ENCODE peak calls at places on chromosomes 4 and X, in six cellular contexts. One of them, this sample, is unnamed.

GRCh38 chr4:183674153-183674552 is 15.1 kb downstream of the TRAPPC11 start:
- DNase-seq in epithelial cell of esophagus: no peak
- DNase-seq in brain microvascular endothelial cell: no peak
- DNase-seq in HFF-Myc: no peak
- DNase-seq in mammary epithelial cell: no peak
- DNase-seq in Peyer's patch: no peak
- DNase-seq in this sample: no peak

GRCh38 chrX:114152130-114152529 is 431.8 kb upstream of the HTR2C start:
- DNase-seq in epithelial cell of esophagus: peak; percentile 86
- DNase-seq in brain microvascular endothelial cell: peak; percentile 46
- DNase-seq in HFF-Myc: no peak
- DNase-seq in mammary epithelial cell: peak; percentile 25
- DNase-seq in Peyer's patch: no peak
- DNase-seq in this sample: peak; percentile 9

GRCh38 chrX:150845091-150845490 is 53.4 kb downstream of the CD99L2 start:
- DNase-seq in epithelial cell of esophagus: peak; percentile 24
- DNase-seq in brain microvascular endothelial cell: no peak
- DNase-seq in HFF-Myc: no peak
- DNase-seq in mammary epithelial cell: no peak
- DNase-seq in Peyer's patch: no peak
- DNase-seq in this sample: no peak

GRCh38 chr4:185721949-185722316 is 90.1 kb downstream of the SORBS2 start:
- DNase-seq in epithelial cell of esophagus: no peak
- DNase-seq in brain microvascular endothelial cell: peak; percentile 58
- DNase-seq in HFF-Myc: no peak
- DNase-seq in mammary epithelial cell: no peak
- DNase-seq in Peyer's patch: no peak
- DNase-seq in this sample: no peak

GRCh38 chrX:134603806-134604700 is 54.2 kb downstream of the PLAC1 start:
- DNase-seq in epithelial cell of esophagus: peak; percentile 71
- DNase-seq in brain microvascular endothelial cell: peak; percentile 75
- DNase-seq in HFF-Myc: peak; percentile 81
- DNase-seq in mammary epithelial cell: peak; percentile 74
- DNase-seq in Peyer's patch: no peak
- DNase-seq in this sample: peak; percentile 84

GRCh38 chr4:1245481-1246051 is 3.4 kb downstream of the CTBP1 start:
- DNase-seq in epithelial cell of esophagus: no peak
- DNase-seq in brain microvascular endothelial cell: no peak
- DNase-seq in HFF-Myc: no peak
- DNase-seq in mammary epithelial cell: no peak
- DNase-seq in Peyer's patch: no peak
- DNase-seq in this sample: no peak

GRCh38 chrX:39144965-39145364 is 343.7 kb downstream of the MID1IP1 start:
- DNase-seq in epithelial cell of esophagus: no peak
- DNase-seq in brain microvascular endothelial cell: no peak
- DNase-seq in HFF-Myc: no peak
- DNase-seq in mammary epithelial cell: no peak
- DNase-seq in Peyer's patch: peak; percentile 33
- DNase-seq in this sample: no peak

GRCh38 chr4:57131849-57132745 is 21.9 kb upstream of the IGFBP7 start:
- DNase-seq in epithelial cell of esophagus: peak; percentile 60
- DNase-seq in brain microvascular endothelial cell: no peak
- DNase-seq in HFF-Myc: no peak
- DNase-seq in mammary epithelial cell: peak; percentile 57
- DNase-seq in Peyer's patch: no peak
- DNase-seq in this sample: peak; percentile 24

GRCh38 chrX:44675364-44676024 is 132.8 kb upstream of the FUNDC1 start:
- DNase-seq in epithelial cell of esophagus: peak; percentile 97
- DNase-seq in brain microvascular endothelial cell: peak; percentile 45
- DNase-seq in HFF-Myc: peak; percentile 73
- DNase-seq in mammary epithelial cell: peak; percentile 98
- DNase-seq in Peyer's patch: no peak
- DNase-seq in this sample: peak; percentile 91

GRCh38 chr4:66572949-66573348 is 902.7 kb upstream of the EPHA5 start:
- DNase-seq in epithelial cell of esophagus: peak; percentile 70
- DNase-seq in brain microvascular endothelial cell: peak; percentile 70
- DNase-seq in HFF-Myc: no peak
- DNase-seq in mammary epithelial cell: peak; percentile 58
- DNase-seq in Peyer's patch: no peak
- DNase-seq in this sample: peak; percentile 2

GRCh38 chr4:95289028-95289634 is 259.6 kb downstream of the UNC5C start:
- DNase-seq in epithelial cell of esophagus: peak; percentile 55
- DNase-seq in brain microvascular endothelial cell: peak; percentile 75
- DNase-seq in HFF-Myc: no peak
- DNase-seq in mammary epithelial cell: peak; percentile 72
- DNase-seq in Peyer's patch: no peak
- DNase-seq in this sample: no peak

GRCh38 chrX:1451676-1452496 is 823 bp downstream of the ASMTL start:
- DNase-seq in epithelial cell of esophagus: no peak
- DNase-seq in brain microvascular endothelial cell: no peak
- DNase-seq in HFF-Myc: no peak
- DNase-seq in mammary epithelial cell: no peak
- DNase-seq in Peyer's patch: peak; percentile 15
- DNase-seq in this sample: no peak

GRCh38 chrX:44884944-44885343 is 12.0 kb downstream of the KDM6A start:
- DNase-seq in epithelial cell of esophagus: no peak
- DNase-seq in brain microvascular endothelial cell: no peak
- DNase-seq in HFF-Myc: no peak
- DNase-seq in mammary epithelial cell: no peak
- DNase-seq in Peyer's patch: no peak
- DNase-seq in this sample: no peak

GRCh38 chr4:15037923-15038541 is 35.8 kb downstream of the CPEB2 start:
- DNase-seq in epithelial cell of esophagus: no peak
- DNase-seq in brain microvascular endothelial cell: no peak
- DNase-seq in HFF-Myc: no peak
- DNase-seq in mammary epithelial cell: no peak
- DNase-seq in Peyer's patch: no peak
- DNase-seq in this sample: no peak

GRCh38 chrX:50920132-50920531 is 9.6 kb downstream of the BMP15 start:
- DNase-seq in epithelial cell of esophagus: peak; percentile 41
- DNase-seq in brain microvascular endothelial cell: peak; percentile 9
- DNase-seq in HFF-Myc: no peak
- DNase-seq in mammary epithelial cell: peak; percentile 23
- DNase-seq in Peyer's patch: no peak
- DNase-seq in this sample: no peak

GRCh38 chr4:24174622-24175021 is 284.8 kb upstream of the PPARGC1A start:
- DNase-seq in epithelial cell of esophagus: peak; percentile 83
- DNase-seq in brain microvascular endothelial cell: no peak
- DNase-seq in HFF-Myc: no peak
- DNase-seq in mammary epithelial cell: no peak
- DNase-seq in Peyer's patch: no peak
- DNase-seq in this sample: peak; percentile 43

GRCh38 chrX:80266287-80266686 is 154.0 kb upstream of the TENT5D start:
- DNase-seq in epithelial cell of esophagus: no peak
- DNase-seq in brain microvascular endothelial cell: no peak
- DNase-seq in HFF-Myc: no peak
- DNase-seq in mammary epithelial cell: no peak
- DNase-seq in Peyer's patch: no peak
- DNase-seq in this sample: no peak

GRCh38 chrX:30992381-30992904 is 79.4 kb downstream of the FTHL17 start:
- DNase-seq in epithelial cell of esophagus: no peak
- DNase-seq in brain microvascular endothelial cell: peak; percentile 4
- DNase-seq in HFF-Myc: no peak
- DNase-seq in mammary epithelial cell: peak; percentile 35
- DNase-seq in Peyer's patch: no peak
- DNase-seq in this sample: no peak

GRCh38 chr4:3388461-3389185 is 53.1 kb upstream of the HGFAC start:
- DNase-seq in epithelial cell of esophagus: peak; percentile 85
- DNase-seq in brain microvascular endothelial cell: peak; percentile 87
- DNase-seq in HFF-Myc: peak; percentile 14
- DNase-seq in mammary epithelial cell: peak; percentile 84
- DNase-seq in Peyer's patch: peak; percentile 47
- DNase-seq in this sample: peak; percentile 89

GRCh38 chr4:154465085-154465484 is 26.5 kb downstream of the DCHS2 start:
- DNase-seq in epithelial cell of esophagus: peak; percentile 50
- DNase-seq in brain microvascular endothelial cell: no peak
- DNase-seq in HFF-Myc: no peak
- DNase-seq in mammary epithelial cell: peak; percentile 75
- DNase-seq in Peyer's patch: no peak
- DNase-seq in this sample: peak; percentile 41

GRCh38 chr4:138555584-138555983 is 313.4 kb upstream of the SLC7A11 start:
- DNase-seq in epithelial cell of esophagus: peak; percentile 25
- DNase-seq in brain microvascular endothelial cell: no peak
- DNase-seq in HFF-Myc: no peak
- DNase-seq in mammary epithelial cell: no peak
- DNase-seq in Peyer's patch: no peak
- DNase-seq in this sample: no peak

GRCh38 chr4:40455340-40455902 is 120.3 kb downstream of the CHRNA9 start:
- DNase-seq in epithelial cell of esophagus: peak; percentile 88
- DNase-seq in brain microvascular endothelial cell: no peak
- DNase-seq in HFF-Myc: no peak
- DNase-seq in mammary epithelial cell: peak; percentile 35
- DNase-seq in Peyer's patch: no peak
- DNase-seq in this sample: no peak

GRCh38 chr4:157196050-157196449 is 24.5 kb upstream of the GRIA2 start:
- DNase-seq in epithelial cell of esophagus: no peak
- DNase-seq in brain microvascular endothelial cell: no peak
- DNase-seq in HFF-Myc: no peak
- DNase-seq in mammary epithelial cell: no peak
- DNase-seq in Peyer's patch: no peak
- DNase-seq in this sample: no peak

GRCh38 chrX:12771445-12772069 is 19.7 kb upstream of the PRPS2 start:
- DNase-seq in epithelial cell of esophagus: peak; percentile 59
- DNase-seq in brain microvascular endothelial cell: peak; percentile 13
- DNase-seq in HFF-Myc: peak; percentile 7
- DNase-seq in mammary epithelial cell: no peak
- DNase-seq in Peyer's patch: peak; percentile 64
- DNase-seq in this sample: peak; percentile 15

GRCh38 chr4:1187182-1187581 is 14.8 kb upstream of the SPON2 start:
- DNase-seq in epithelial cell of esophagus: no peak
- DNase-seq in brain microvascular endothelial cell: no peak
- DNase-seq in HFF-Myc: no peak
- DNase-seq in mammary epithelial cell: peak; percentile 9
- DNase-seq in Peyer's patch: peak; percentile 26
- DNase-seq in this sample: no peak

GRCh38 chr4:98662055-98662453 is 3.6 kb upstream of the TSPAN5 start:
- DNase-seq in epithelial cell of esophagus: no peak
- DNase-seq in brain microvascular endothelial cell: no peak
- DNase-seq in HFF-Myc: no peak
- DNase-seq in mammary epithelial cell: no peak
- DNase-seq in Peyer's patch: no peak
- DNase-seq in this sample: no peak

GRCh38 chr4:98658287-98659105 is at the start of gene TSPAN5:
- DNase-seq in epithelial cell of esophagus: peak; percentile 88
- DNase-seq in brain microvascular endothelial cell: no peak
- DNase-seq in HFF-Myc: no peak
- DNase-seq in mammary epithelial cell: peak; percentile 80
- DNase-seq in Peyer's patch: peak; percentile 77
- DNase-seq in this sample: peak; percentile 89

GRCh38 chr4:98659106-98659592 is 738 bp upstream of the TSPAN5 start:
- DNase-seq in epithelial cell of esophagus: peak; percentile 22
- DNase-seq in brain microvascular endothelial cell: no peak
- DNase-seq in HFF-Myc: no peak
- DNase-seq in mammary epithelial cell: peak; percentile 35
- DNase-seq in Peyer's patch: no peak
- DNase-seq in this sample: no peak

GRCh38 chr4:98661356-98662054 is 3.1 kb upstream of the TSPAN5 start:
- DNase-seq in epithelial cell of esophagus: peak; percentile 96
- DNase-seq in brain microvascular endothelial cell: no peak
- DNase-seq in HFF-Myc: no peak
- DNase-seq in mammary epithelial cell: peak; percentile 69
- DNase-seq in Peyer's patch: no peak
- DNase-seq in this sample: peak; percentile 50

DNA sequence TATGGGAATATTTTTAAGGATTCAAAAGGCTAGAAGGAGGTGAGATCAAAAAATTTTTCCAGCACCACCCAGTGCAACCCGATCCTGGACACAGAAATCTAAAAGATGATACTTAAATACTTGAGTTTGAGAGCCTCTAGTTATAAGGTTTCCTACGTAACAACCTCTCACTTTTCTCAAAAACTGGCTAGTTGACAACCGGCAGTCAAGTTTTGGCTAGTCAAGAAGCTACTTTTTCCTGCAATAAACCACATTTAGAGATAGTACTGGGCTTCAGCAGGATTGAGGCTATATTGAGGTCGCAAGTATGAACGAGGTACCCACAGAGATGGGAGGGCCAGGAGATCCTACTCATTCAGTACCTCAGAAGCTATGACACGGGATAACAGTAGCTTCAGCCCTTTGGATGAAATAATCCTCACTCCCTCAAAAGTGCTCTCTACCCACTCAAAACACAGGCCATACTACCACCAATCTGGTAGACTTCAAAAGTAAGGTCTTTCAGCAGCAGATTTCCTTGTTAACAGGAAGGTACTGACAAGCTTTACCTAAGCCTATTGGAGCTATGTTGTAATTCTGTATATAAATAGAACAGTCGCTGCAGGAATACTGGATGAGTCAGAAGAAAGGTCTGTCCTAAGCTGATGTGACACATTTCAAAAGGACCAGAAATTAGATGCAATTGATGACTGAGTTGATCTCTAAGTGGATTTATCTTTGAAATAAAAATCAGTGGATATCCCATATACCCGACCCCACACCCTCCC is 1.5 kb upstream of the TSPAN5 start:
- DNase-seq in epithelial cell of esophagus: peak; percentile 84
- DNase-seq in brain microvascular endothelial cell: no peak
- DNase-seq in HFF-Myc: no peak
- DNase-seq in mammary epithelial cell: peak; percentile 48
- DNase-seq in Peyer's patch: no peak
- DNase-seq in this sample: peak; percentile 56
- H3K4me3 ChIP-seq in epithelial cell of esophagus: peak overlapping the region; percentile 66
- H3K4me3 ChIP-seq in brain microvascular endothelial cell: peak overlapping the region; percentile 93
- H3K4me3 ChIP-seq in HFF-Myc: peak overlapping the region; percentile 83
- H3K4me3 ChIP-seq in mammary epithelial cell: no peak overlapping the region
- H3K4me3 ChIP-seq in Peyer's patch: no peak overlapping the region
- H3K4me3 ChIP-seq in this sample: peak overlapping the region; percentile 88

DNA sequence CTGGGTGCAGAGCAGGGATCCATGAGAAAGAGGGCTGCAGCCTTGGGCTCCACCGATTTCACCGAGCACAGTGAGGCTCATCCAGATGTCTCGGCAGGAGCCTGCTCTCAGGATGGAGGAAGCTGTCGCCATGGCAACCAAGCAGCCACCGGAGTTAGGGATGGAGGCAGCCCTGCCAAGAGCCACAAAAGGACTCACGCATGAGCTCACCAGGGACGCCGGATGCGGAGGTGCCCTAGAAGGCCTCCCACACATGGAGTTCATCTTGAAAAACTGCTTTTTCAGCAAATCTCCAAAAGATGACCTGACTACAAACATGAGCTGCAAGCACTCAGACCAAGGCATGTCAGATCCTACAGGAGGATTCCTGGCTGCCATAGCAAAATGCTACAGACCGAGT is 90.7 kb downstream of the WFS1 start:
- DNase-seq in epithelial cell of esophagus: no peak
- DNase-seq in brain microvascular endothelial cell: no peak
- DNase-seq in HFF-Myc: no peak
- DNase-seq in mammary epithelial cell: no peak
- DNase-seq in Peyer's patch: no peak
- DNase-seq in this sample: peak; percentile 4
- TF ChIP-seq CTCF in epithelial cell of esophagus: no peak
- TF ChIP-seq CTCF in brain microvascular endothelial cell: no peak
- TF ChIP-seq CTCF in HFF-Myc: no peak
- TF ChIP-seq CTCF in mammary epithelial cell: no peak
- TF ChIP-seq CTCF in Peyer's patch: no peak
- TF ChIP-seq CTCF in this sample: no peak

GRCh38 chrX:132957211-132958085 is 981 bp downstream of the HS6ST2 start:
- DNase-seq in epithelial cell of esophagus: peak; percentile 48
- DNase-seq in brain microvascular endothelial cell: no peak
- DNase-seq in HFF-Myc: no peak
- DNase-seq in mammary epithelial cell: no peak
- DNase-seq in Peyer's patch: no peak
- DNase-seq in this sample: no peak
- H3K4me3 ChIP-seq in epithelial cell of esophagus: peak overlapping the region; percentile 46
- H3K4me3 ChIP-seq in brain microvascular endothelial cell: peak overlapping the region; percentile 39
- H3K4me3 ChIP-seq in HFF-Myc: no peak overlapping the region
- H3K4me3 ChIP-seq in mammary epithelial cell: no peak overlapping the region
- H3K4me3 ChIP-seq in Peyer's patch: peak overlapping the region; percentile 45
- H3K4me3 ChIP-seq in this sample: no peak overlapping the region

GRCh38 chr4:91965166-91965565 is 338.6 kb upstream of the GRID2 start:
- DNase-seq in epithelial cell of esophagus: peak; percentile 2
- DNase-seq in brain microvascular endothelial cell: no peak
- DNase-seq in HFF-Myc: no peak
- DNase-seq in mammary epithelial cell: no peak
- DNase-seq in Peyer's patch: no peak
- DNase-seq in this sample: no peak
- TF ChIP-seq CTCF in epithelial cell of esophagus: peak; percentile 35
- TF ChIP-seq CTCF in brain microvascular endothelial cell: no peak
- TF ChIP-seq CTCF in HFF-Myc: no peak
- TF ChIP-seq CTCF in mammary epithelial cell: peak; percentile 56
- TF ChIP-seq CTCF in Peyer's patch: no peak
- TF ChIP-seq CTCF in this sample: no peak